ENCODE peak calls at places on chromosomes 13 and 19, in five cellular contexts. E, N, F, P and O are unnamed samples.

GRCh38 chr19:40444181-40445005 is at the start of gene SERTAD3:
- DNase-seq in E (peak; percentile 99), N (peak; percentile 100), F (peak; percentile 99), P (peak; percentile 95), O (peak; percentile 98)

GRCh38 chr19:4373601-4374441 is 26.5 kb downstream of the SH3GL1 start:
- DNase-seq in E (peak; percentile 84), N (no peak), F (no peak), P (no peak), O (no peak)

GRCh38 chr13:32468502-32469147 is 40.7 kb upstream of the N4BP2L1 start:
- DNase-seq in E (no peak), N (no peak), F (no peak), P (no peak), O (no peak)

GRCh38 chr19:7701654-7702457 is at the start of gene FCER2:
- DNase-seq in E (no peak), N (no peak), F (no peak), P (no peak), O (no peak)

GRCh38 chr19:10544242-10544752 is 593 bp downstream of the ATG4D start:
- DNase-seq in E (peak; percentile 69), N (no peak), F (peak; percentile 35), P (peak; percentile 16), O (no peak)

GRCh38 chr19:54616840-54617560 is 13.3 kb upstream of the LILRB1 start:
- DNase-seq in E (no peak), N (no peak), F (no peak), P (no peak), O (no peak)

GRCh38 chr19:1503089-1503924 is 9.5 kb downstream of the ADAMTSL5 start:
- DNase-seq in E (peak; percentile 86), N (peak; percentile 25), F (peak; percentile 86), P (peak; percentile 51), O (peak; percentile 58)

GRCh38 chr19:16234552-16235445 is 37.1 kb downstream of the AP1M1 start:
- DNase-seq in E (no peak), N (no peak), F (no peak), P (no peak), O (no peak)

GRCh38 chr13:24215732-24216131 is 55.2 kb downstream of the SPATA13 start:
- DNase-seq in E (no peak), N (no peak), F (peak; percentile 31), P (no peak), O (no peak)

GRCh38 chr19:49916839-49917733 is 11.9 kb upstream of the ATF5 start:
- DNase-seq in E (peak; percentile 44), N (no peak), F (peak; percentile 49), P (no peak), O (no peak)

DNA sequence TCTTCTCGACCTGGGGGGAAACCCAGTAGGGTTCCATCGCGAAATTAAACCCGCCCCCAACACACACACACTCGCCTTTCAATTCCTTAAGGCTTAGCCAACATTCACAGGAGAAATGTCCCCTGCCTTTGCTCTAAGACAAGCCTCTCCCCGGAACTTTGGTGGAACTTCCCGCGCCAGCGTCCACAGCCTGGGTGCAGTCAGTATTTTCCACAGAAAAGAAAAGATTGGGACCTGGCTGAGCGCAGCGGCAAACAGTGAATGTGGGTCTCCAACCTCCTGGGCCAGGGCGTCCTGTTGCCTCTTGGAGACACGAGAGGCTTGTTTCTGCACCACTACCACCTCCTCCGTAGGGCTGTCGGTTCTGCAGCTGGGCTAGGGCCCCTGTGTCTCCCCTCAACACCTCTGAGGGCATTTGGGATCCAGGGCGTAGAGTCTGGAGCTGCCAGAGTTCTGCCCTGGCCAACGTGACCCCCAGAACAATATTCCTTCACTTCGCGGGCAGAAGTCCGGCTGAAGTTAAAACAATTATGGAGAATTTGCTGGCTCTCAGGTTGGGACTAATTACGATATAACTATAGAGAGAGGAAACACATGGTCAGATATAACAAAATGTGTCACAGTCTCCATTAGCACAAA is 3.3 kb downstream of the PDX1 start:
- DNase-seq in E (no peak), N (no peak), F (no peak), P (no peak), O (no peak)
- H3K9me3 ChIP-seq in E (no peaks in the 10 kb centered on the region), N (no peaks in the 10 kb centered on the region), F (no peaks in the 10 kb centered on the region), P (no peaks in the 10 kb centered on the region), O (no peaks in the 10 kb centered on the region)

GRCh38 chr19:23281663-23282276 is 31.6 kb upstream of the ZNF724 start:
- DNase-seq in E (no peak), N (no peak), F (no peak), P (no peak), O (no peak)

GRCh38 chr19:23286477-23286876 is 36.3 kb upstream of the ZNF724 start:
- DNase-seq in E (no peak), N (no peak), F (peak; percentile 19), P (no peak), O (no peak)

GRCh38 chr19:23287620-23288019 is 37.4 kb upstream of the ZNF724 start:
- DNase-seq in E (no peak), N (no peak), F (no peak), P (no peak), O (no peak)

GRCh38 chr19:23285948-23286347 is 35.8 kb upstream of the ZNF724 start:
- DNase-seq in E (no peak), N (no peak), F (no peak), P (no peak), O (no peak)

DNA sequence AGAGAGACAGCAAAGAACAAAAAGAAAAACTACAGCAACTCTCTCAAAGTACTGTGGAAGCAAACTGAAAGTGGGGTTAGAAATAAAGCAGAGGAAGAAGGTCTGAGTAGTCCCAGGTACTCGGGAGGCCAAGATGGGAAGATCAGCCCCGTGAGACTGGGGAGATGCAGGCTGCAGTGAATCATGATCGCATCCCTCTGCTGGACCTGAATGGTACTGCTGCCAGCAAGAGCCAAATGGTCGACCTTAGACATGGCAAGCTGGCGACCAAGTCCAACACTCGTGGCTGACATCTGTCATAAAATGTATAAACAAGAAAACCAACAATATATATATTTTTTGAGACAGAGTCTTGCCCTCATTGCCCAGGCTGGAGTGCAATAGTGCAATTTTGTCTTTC is 33.7 kb upstream of the ZNF724 start:
- DNase-seq in E (peak; percentile 68), N (no peak), F (peak; percentile 55), P (peak; percentile 51), O (peak; percentile 51)
- H3K9me3 ChIP-seq in E (peaks cover 2% of the 10 kb centered on the region), N (peaks cover 25% of the 10 kb centered on the region), F (no peaks in the 10 kb centered on the region), P (no peaks in the 10 kb centered on the region), O (no peaks in the 10 kb centered on the region)

GRCh38 chr13:48631441-48631840 is 22.3 kb upstream of the CYSLTR2 start:
- DNase-seq in E (no peak), N (no peak), F (no peak), P (no peak), O (no peak)
- H3K9me3 ChIP-seq in E (no peaks in the 10 kb centered on the region), N (no peaks in the 10 kb centered on the region), F (no peaks in the 10 kb centered on the region), P (peaks cover 5% of the 10 kb centered on the region), O (no peaks in the 10 kb centered on the region)

DNA sequence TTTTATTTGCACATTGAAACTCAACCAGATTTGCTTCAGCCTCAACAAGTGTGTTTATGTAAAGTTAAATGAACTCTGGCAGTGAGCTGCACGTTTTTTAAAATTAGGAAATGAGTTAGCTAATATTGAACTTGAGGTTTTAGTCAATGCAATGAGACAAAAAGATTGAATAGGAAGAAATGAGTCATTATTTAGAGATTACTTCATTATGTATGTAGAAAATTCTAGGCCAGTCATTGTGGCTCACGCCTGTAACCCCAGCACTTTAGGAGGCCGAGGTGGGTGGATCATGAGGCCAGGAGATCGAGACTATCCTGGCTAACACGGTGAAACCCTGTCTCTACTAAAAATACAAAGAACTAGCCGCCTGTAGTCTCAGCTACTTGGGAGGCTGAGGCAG is 22.8 kb upstream of the CD70 start:
- DNase-seq in E (no peak), N (no peak), F (no peak), P (no peak), O (no peak)
- H3K9me3 ChIP-seq in E (peaks cover 2% of the 10 kb centered on the region), N (no peaks in the 10 kb centered on the region), F (no peaks in the 10 kb centered on the region), P (no peaks in the 10 kb centered on the region), O (no peaks in the 10 kb centered on the region)

GRCh38 chr19:56866563-56866962 is 26.0 kb upstream of the PEG3 start:
- DNase-seq in E (no peak), N (no peak), F (no peak), P (no peak), O (no peak)
- H3K9me3 ChIP-seq in E (no peaks in the 10 kb centered on the region), N (peaks cover 59% of the 10 kb centered on the region), F (peaks cover 28% of the 10 kb centered on the region), P (no peaks in the 10 kb centered on the region), O (peaks cover 3% of the 10 kb centered on the region)